ENCODE peak calls at places on chromosome 6, in eight cellular contexts. I is BE2C, E is brain microvascular endothelial cell, Q is cardiac muscle cell, L is DND-41, W is tibial nerve, C is hepatocyte, Z is upper lobe of right lung. X is an unnamed sample.
A peak's percentile ranks its signal among the peaks of the same experiment; 100 is the strongest.

GRCh38 chr6:722608-723007 is 29.7 kb upstream of the EXOC2 start:
- DNase-seq in W (no peak), I (no peak), L (no peak), E (peak; percentile 24), Q (peak; percentile 72), C (no peak), Z (no peak), X (no peak)

GRCh38 chr6:157631388-157631787 is 191.7 kb upstream of the SNX9 start:
- DNase-seq in W (no peak), Z (no peak), I (no peak), L (no peak), E (no peak), C (no peak), Q (no peak), X (no peak)

GRCh38 chr6:106547961-106548453 is 81.3 kb downstream of the RTN4IP1 start:
- DNase-seq in W (no peak), I (no peak), C (peak; percentile 61), L (no peak), Z (no peak), E (peak; percentile 59), Q (peak; percentile 80), X (no peak)

GRCh38 chr6:108630050-108630714 is 69.5 kb downstream of the FOXO3 start:
- DNase-seq in I (no peak), E (no peak), Q (no peak), Z (no peak), W (no peak), L (peak; percentile 26), C (no peak), X (no peak)

GRCh38 chr6:34589140-34589539 is 33.0 kb upstream of the SPDEF start:
- DNase-seq in C (no peak), W (no peak), Z (no peak), E (no peak), L (no peak), Q (no peak), I (no peak), X (no peak)

GRCh38 chr6:72579865-72580264 is 42.0 kb upstream of the KCNQ5 start:
- DNase-seq in E (no peak), L (no peak), Q (peak; percentile 6), I (no peak), C (no peak), Z (no peak), W (no peak), X (no peak)

GRCh38 chr6:139625998-139626975 is 251.8 kb upstream of the CITED2 start:
- DNase-seq in L (no peak), I (no peak), W (peak; percentile 38), C (no peak), Z (no peak), Q (peak; percentile 85), E (no peak), X (peak; percentile 26)

GRCh38 chr6:56953597-56954388 is 1.1 kb upstream of the BEND6 start:
- DNase-seq in W (no peak), I (peak; percentile 6), Z (no peak), C (peak; percentile 7), Q (no peak), E (no peak), L (no peak), X (no peak)

GRCh38 chr6:119241124-119241491 is 108.5 kb downstream of the MAN1A1 start:
- DNase-seq in L (no peak), Q (peak; percentile 52), Z (no peak), C (peak; percentile 70), E (no peak), I (peak; percentile 16), W (no peak), X (no peak)

GRCh38 chr6:22954749-22955385 is 385.5 kb downstream of the HDGFL1 start:
- DNase-seq in I (no peak), C (no peak), E (no peak), Q (peak; percentile 6), W (no peak), Z (no peak), L (no peak), X (no peak)

GRCh38 chr6:15631380-15631913 is 31.4 kb downstream of the DTNBP1 start:
- DNase-seq in Q (no peak), Z (no peak), I (no peak), E (no peak), W (no peak), C (peak; percentile 6), L (no peak), X (no peak)

GRCh38 chr6:105359419-105360366 is 43.2 kb downstream of the PREP start:
- DNase-seq in W (no peak), C (peak; percentile 41), E (peak; percentile 85), I (no peak), L (no peak), Q (peak; percentile 93), Z (no peak), X (no peak)

GRCh38 chr6:32149932-32150920 is 1.5 kb downstream of the PRRT1 start:
- DNase-seq in L (no peak), I (no peak), W (no peak), C (no peak), E (no peak), Z (no peak), Q (no peak), X (no peak)

GRCh38 chr6:11042750-11043551 is 1.2 kb downstream of the ELOVL2 start:
- DNase-seq in W (no peak), I (no peak), L (no peak), E (no peak), C (no peak), Z (no peak), Q (peak; percentile 55), X (no peak)

GRCh38 chr6:170075659-170076223 is 215.1 kb downstream of the DLL1 start:
- DNase-seq in Q (no peak), W (no peak), I (no peak), L (no peak), E (no peak), C (no peak), Z (no peak), X (no peak)

GRCh38 chr6:53220605-53221004 is 72.0 kb upstream of the GCM1 start:
- DNase-seq in E (no peak), Z (no peak), Q (no peak), W (no peak), L (no peak), C (no peak), I (no peak), X (no peak)

GRCh38 chr6:148530394-148530923 is 187.8 kb downstream of the SASH1 start:
- DNase-seq in W (no peak), L (no peak), Q (peak; percentile 78), Z (no peak), C (peak; percentile 22), I (no peak), E (peak; percentile 92), X (peak; percentile 62)

GRCh38 chr6:64665137-64665536 is 1029.5 kb downstream of the PHF3 start:
- DNase-seq in E (no peak), W (no peak), L (no peak), C (no peak), I (no peak), Z (no peak), Q (no peak), X (no peak)

DNA sequence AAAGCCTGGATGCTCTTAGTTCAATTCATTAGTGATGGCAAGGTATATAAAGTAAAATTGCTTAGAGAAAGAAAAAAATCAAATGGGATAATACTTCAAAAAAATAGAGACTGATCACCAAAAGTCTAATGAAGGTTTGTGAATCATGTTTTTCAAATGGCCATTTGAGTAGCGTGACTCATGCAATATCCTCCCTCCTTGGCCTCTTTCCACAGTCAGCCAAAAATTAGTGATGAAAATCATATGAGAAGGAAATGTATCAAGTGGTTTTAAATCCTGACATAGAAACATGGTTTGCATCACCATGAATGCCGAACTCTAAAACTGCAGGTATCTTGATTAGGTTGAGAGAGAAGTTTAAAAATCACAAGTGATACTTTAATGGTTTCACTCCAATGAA is 1.2 kb upstream of the COL19A1 start:
- DNase-seq in W (peak; percentile 15), Q (peak; percentile 63), Z (no peak), C (no peak), E (peak; percentile 27), L (no peak), I (no peak), X (peak; percentile 35)
- H3K27me3 ChIP-seq in W (no peaks in the 10 kb centered on the region), Q (peaks cover 49% of the 10 kb centered on the region), Z (peaks cover 50% of the 10 kb centered on the region), C (peaks cover 5% of the 10 kb centered on the region), E (no peaks in the 10 kb centered on the region), L (no peaks in the 10 kb centered on the region), I (no peaks in the 10 kb centered on the region), X (no peaks in the 10 kb centered on the region)

GRCh38 chr6:24668997-24669361 is 2.1 kb downstream of the ACOT13 start:
- DNase-seq in W (no peak), C (no peak), I (no peak), Z (no peak), E (no peak), L (no peak), Q (no peak), X (no peak)
- H3K4me3 ChIP-seq in W (no peak overlapping the region), C (no peak overlapping the region), I (no peak overlapping the region), Z (no peak overlapping the region), E (no peak overlapping the region), L (no peak overlapping the region), Q (no peak overlapping the region), X (no peak overlapping the region)

GRCh38 chr6:143980921-143981320 is 27.1 kb downstream of the PLAGL1 start:
- DNase-seq in I (no peak), E (no peak), Z (no peak), Q (no peak), W (no peak), L (no peak), C (no peak), X (no peak)
- H3K27me3 ChIP-seq in I (peaks cover 3% of the 10 kb centered on the region), E (no peaks in the 10 kb centered on the region), Z (no peaks in the 10 kb centered on the region), Q (no peaks in the 10 kb centered on the region), W (no peaks in the 10 kb centered on the region), L (no peaks in the 10 kb centered on the region), C (no peaks in the 10 kb centered on the region), X (no peaks in the 10 kb centered on the region)

GRCh38 chr6:30681696-30682180 is 4.7 kb downstream of the PPP1R18 start:
- DNase-seq in C (no peak), Z (no peak), L (no peak), E (no peak), W (no peak), I (no peak), Q (no peak), X (no peak)

GRCh38 chr6:30676660-30677270 is 4.0 kb upstream of the DHX16 start:
- DNase-seq in Q (no peak), E (no peak), I (no peak), L (no peak), C (no peak), Z (no peak), W (no peak), X (no peak)

GRCh38 chr6:30682181-30683117 is 4.0 kb downstream of the PPP1R18 start:
- DNase-seq in W (peak; percentile 59), Q (peak; percentile 84), I (peak; percentile 77), Z (peak; percentile 92), C (peak; percentile 76), L (peak; percentile 96), E (peak; percentile 88), X (peak; percentile 44)

GRCh38 chr6:30678964-30679726 is 6.3 kb upstream of the DHX16 start:
- DNase-seq in Z (peak; percentile 93), E (peak; percentile 69), W (peak; percentile 76), L (peak; percentile 92), I (peak; percentile 91), Q (peak; percentile 87), C (peak; percentile 90), X (peak; percentile 44)

GRCh38 chr6:30679765-30680535 is 6.5 kb downstream of the PPP1R18 start:
- DNase-seq in W (no peak), C (no peak), E (no peak), I (no peak), L (no peak), Q (no peak), Z (no peak), X (no peak)
- H3K4me3 ChIP-seq in W (peak overlapping the region; percentile 92), C (no peak overlapping the region), E (peak overlapping the region; percentile 26), I (no peak overlapping the region), L (peak overlapping the region; percentile 49), Q (no peak overlapping the region), Z (peak overlapping the region; percentile 78), X (no peak overlapping the region)

X was measured in MG63.